ENCODE peak calls at places on chromosomes 7 and 10, in five cellular contexts. One of them, this sample, is unnamed.

GRCh38 chr7:128341733-128342132 is 2.0 kb downstream of the RBM28 start:
- DNase-seq in neural progenitor cell: no peak
- DNase-seq in CD8-positive, alpha-beta T cell: no peak
- DNase-seq in tibial nerve: no peak
- DNase-seq in uterus: no peak
- DNase-seq in this sample: no peak

GRCh38 chr10:103672345-103672744 is 178.8 kb downstream of the NEURL1 start:
- DNase-seq in tibial nerve: no peak
- DNase-seq in CD8-positive, alpha-beta T cell: no peak
- DNase-seq in neural progenitor cell: no peak
- DNase-seq in uterus: no peak
- DNase-seq in this sample: peak; percentile 61

GRCh38 chr7:133484135-133484534 is 231.3 kb downstream of the EXOC4 start:
- DNase-seq in tibial nerve: no peak
- DNase-seq in CD8-positive, alpha-beta T cell: peak; percentile 60
- DNase-seq in neural progenitor cell: no peak
- DNase-seq in uterus: no peak
- DNase-seq in this sample: no peak

GRCh38 chr7:155209920-155210319 is 87.8 kb upstream of the INSIG1 start:
- DNase-seq in neural progenitor cell: no peak
- DNase-seq in CD8-positive, alpha-beta T cell: no peak
- DNase-seq in tibial nerve: no peak
- DNase-seq in uterus: no peak
- DNase-seq in this sample: no peak

GRCh38 chr10:14415676-14416307 is 85.1 kb upstream of the FRMD4A start:
- DNase-seq in uterus: no peak
- DNase-seq in neural progenitor cell: no peak
- DNase-seq in tibial nerve: no peak
- DNase-seq in CD8-positive, alpha-beta T cell: peak; percentile 11
- DNase-seq in this sample: no peak

GRCh38 chr7:407706-408539 is 111.7 kb downstream of the PDGFA start:
- DNase-seq in CD8-positive, alpha-beta T cell: no peak
- DNase-seq in neural progenitor cell: no peak
- DNase-seq in tibial nerve: no peak
- DNase-seq in uterus: no peak
- DNase-seq in this sample: no peak

GRCh38 chr7:155463114-155463811 is 5.3 kb downstream of the EN2 start:
- DNase-seq in CD8-positive, alpha-beta T cell: no peak
- DNase-seq in uterus: no peak
- DNase-seq in tibial nerve: no peak
- DNase-seq in neural progenitor cell: peak; percentile 46
- DNase-seq in this sample: no peak

GRCh38 chr10:61791216-61791615 is 110.3 kb upstream of the ARID5B start:
- DNase-seq in uterus: no peak
- DNase-seq in CD8-positive, alpha-beta T cell: no peak
- DNase-seq in neural progenitor cell: no peak
- DNase-seq in tibial nerve: no peak
- DNase-seq in this sample: no peak

GRCh38 chr10:59901481-59901880 is 4.9 kb downstream of the CCDC6 start:
- DNase-seq in uterus: no peak
- DNase-seq in neural progenitor cell: no peak
- DNase-seq in tibial nerve: no peak
- DNase-seq in CD8-positive, alpha-beta T cell: no peak
- DNase-seq in this sample: no peak

GRCh38 chr7:112290065-112290464 is 83.6 kb downstream of the ZNF277 start:
- DNase-seq in CD8-positive, alpha-beta T cell: no peak
- DNase-seq in uterus: no peak
- DNase-seq in tibial nerve: no peak
- DNase-seq in neural progenitor cell: no peak
- DNase-seq in this sample: no peak

GRCh38 chr7:34354906-34355305 is 303.1 kb upstream of the NPSR1 start:
- DNase-seq in CD8-positive, alpha-beta T cell: no peak
- DNase-seq in neural progenitor cell: no peak
- DNase-seq in tibial nerve: no peak
- DNase-seq in uterus: no peak
- DNase-seq in this sample: no peak

GRCh38 chr10:100072514-100072913 is 9.2 kb downstream of the CPN1 start:
- DNase-seq in CD8-positive, alpha-beta T cell: no peak
- DNase-seq in uterus: no peak
- DNase-seq in neural progenitor cell: no peak
- DNase-seq in tibial nerve: no peak
- DNase-seq in this sample: no peak

GRCh38 chr10:4120454-4120853 is 335.4 kb upstream of the KLF6 start:
- DNase-seq in uterus: no peak
- DNase-seq in tibial nerve: no peak
- DNase-seq in CD8-positive, alpha-beta T cell: no peak
- DNase-seq in neural progenitor cell: no peak
- DNase-seq in this sample: no peak

GRCh38 chr7:26169271-26169670 is 17.3 kb downstream of the NFE2L3 start:
- DNase-seq in uterus: no peak
- DNase-seq in neural progenitor cell: no peak
- DNase-seq in CD8-positive, alpha-beta T cell: no peak
- DNase-seq in tibial nerve: no peak
- DNase-seq in this sample: no peak

GRCh38 chr10:65570143-65571010 is 1355.5 kb upstream of the LRRTM3 start:
- DNase-seq in tibial nerve: no peak
- DNase-seq in neural progenitor cell: peak; percentile 78
- DNase-seq in uterus: no peak
- DNase-seq in CD8-positive, alpha-beta T cell: no peak
- DNase-seq in this sample: no peak
- H3K27ac ChIP-seq in tibial nerve: no peak overlapping the region
- H3K27ac ChIP-seq in neural progenitor cell: peak overlapping the region; percentile 42
- H3K27ac ChIP-seq in uterus: no peak overlapping the region
- H3K27ac ChIP-seq in CD8-positive, alpha-beta T cell: no peak overlapping the region
- H3K27ac ChIP-seq in this sample: no peak overlapping the region

GRCh38 chr7:66758964-66759628 is 18.6 kb downstream of the RABGEF1 start:
- DNase-seq in uterus: no peak
- DNase-seq in tibial nerve: no peak
- DNase-seq in neural progenitor cell: no peak
- DNase-seq in CD8-positive, alpha-beta T cell: no peak
- DNase-seq in this sample: no peak
- H3K27ac ChIP-seq in uterus: no peak overlapping the region
- H3K27ac ChIP-seq in tibial nerve: no peak overlapping the region
- H3K27ac ChIP-seq in neural progenitor cell: no peak overlapping the region
- H3K27ac ChIP-seq in CD8-positive, alpha-beta T cell: no peak overlapping the region
- H3K27ac ChIP-seq in this sample: no peak overlapping the region

DNA sequence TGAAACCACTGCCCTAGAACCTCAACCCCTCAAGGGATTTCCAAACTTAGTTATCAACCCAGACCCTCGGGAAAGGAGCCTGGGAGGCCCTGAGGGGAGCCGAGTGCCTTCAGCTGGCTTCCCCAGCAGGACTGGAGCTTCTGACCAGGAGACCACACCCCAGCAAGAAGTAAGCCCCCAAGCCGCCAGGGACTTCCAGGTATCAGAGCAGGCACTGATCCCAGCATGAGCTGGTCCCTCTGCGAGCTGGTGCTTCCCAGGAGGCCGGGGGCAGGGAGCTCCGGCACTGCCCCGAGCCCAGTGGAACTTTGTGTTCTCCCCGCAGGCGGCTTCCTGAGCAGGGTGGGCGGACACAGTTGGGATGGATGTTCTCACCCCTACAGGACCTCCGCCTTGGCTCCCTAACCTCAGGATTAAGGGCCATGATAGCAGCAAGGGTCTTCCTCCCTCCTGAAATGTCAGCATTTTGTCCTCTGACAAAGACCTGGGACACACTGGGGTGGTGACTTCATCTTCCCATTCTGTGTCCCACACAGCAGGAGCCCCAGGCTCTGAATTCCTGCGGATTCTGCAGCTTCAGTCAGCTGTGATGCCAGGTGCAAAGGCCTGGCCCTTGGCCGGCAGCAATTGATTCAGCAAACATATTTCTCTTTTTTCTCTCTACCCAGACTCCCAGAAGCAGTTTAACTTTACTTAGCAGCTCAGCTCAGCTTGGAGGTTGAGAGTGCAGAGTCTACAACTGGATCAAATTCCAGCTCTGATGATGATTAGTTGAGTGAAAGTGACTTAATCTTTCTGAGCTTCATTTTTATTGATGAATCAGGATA is 11.6 kb downstream of the ATP6V0E2 start:
- DNase-seq in neural progenitor cell: peak; percentile 82
- DNase-seq in uterus: no peak
- DNase-seq in tibial nerve: no peak
- DNase-seq in CD8-positive, alpha-beta T cell: no peak
- DNase-seq in this sample: no peak
- H3K27ac ChIP-seq in neural progenitor cell: peak overlapping the region; percentile 67
- H3K27ac ChIP-seq in uterus: no peak overlapping the region
- H3K27ac ChIP-seq in tibial nerve: no peak overlapping the region
- H3K27ac ChIP-seq in CD8-positive, alpha-beta T cell: no peak overlapping the region
- H3K27ac ChIP-seq in this sample: no peak overlapping the region

GRCh38 chr10:71848325-71849277 is 2.5 kb downstream of the PSAP start:
- DNase-seq in CD8-positive, alpha-beta T cell: no peak
- DNase-seq in neural progenitor cell: no peak
- DNase-seq in tibial nerve: no peak
- DNase-seq in uterus: no peak
- DNase-seq in this sample: no peak
- H3K27ac ChIP-seq in CD8-positive, alpha-beta T cell: no peak overlapping the region
- H3K27ac ChIP-seq in neural progenitor cell: no peak overlapping the region
- H3K27ac ChIP-seq in tibial nerve: no peak overlapping the region
- H3K27ac ChIP-seq in uterus: peak overlapping the region; percentile 29
- H3K27ac ChIP-seq in this sample: peak overlapping the region; percentile 94

DNA sequence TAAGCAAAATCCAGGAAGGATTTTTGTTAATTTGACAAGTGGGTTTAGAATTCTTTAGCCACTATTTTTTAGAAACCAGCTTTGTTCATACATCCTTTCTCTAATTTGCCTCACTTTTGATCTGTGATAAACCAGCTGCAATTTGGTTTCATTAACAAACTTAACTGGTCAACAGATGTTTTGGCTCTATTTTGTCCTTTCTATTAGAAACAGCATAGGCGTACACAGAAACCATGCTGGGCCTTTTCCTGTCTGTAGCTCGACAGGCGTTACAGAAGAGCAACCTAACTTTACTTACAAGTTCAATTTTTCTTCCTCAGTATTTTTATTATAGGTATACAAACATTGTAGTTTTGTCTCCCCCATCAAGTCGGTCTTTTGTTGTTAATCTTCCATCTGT is 28.2 kb downstream of the KAT6B start:
- DNase-seq in uterus: no peak
- DNase-seq in neural progenitor cell: no peak
- DNase-seq in CD8-positive, alpha-beta T cell: no peak
- DNase-seq in tibial nerve: no peak
- DNase-seq in this sample: no peak
- H3K27ac ChIP-seq in uterus: no peak overlapping the region
- H3K27ac ChIP-seq in neural progenitor cell: no peak overlapping the region
- H3K27ac ChIP-seq in CD8-positive, alpha-beta T cell: no peak overlapping the region
- H3K27ac ChIP-seq in tibial nerve: no peak overlapping the region
- H3K27ac ChIP-seq in this sample: peak overlapping the region; percentile 22

DNA sequence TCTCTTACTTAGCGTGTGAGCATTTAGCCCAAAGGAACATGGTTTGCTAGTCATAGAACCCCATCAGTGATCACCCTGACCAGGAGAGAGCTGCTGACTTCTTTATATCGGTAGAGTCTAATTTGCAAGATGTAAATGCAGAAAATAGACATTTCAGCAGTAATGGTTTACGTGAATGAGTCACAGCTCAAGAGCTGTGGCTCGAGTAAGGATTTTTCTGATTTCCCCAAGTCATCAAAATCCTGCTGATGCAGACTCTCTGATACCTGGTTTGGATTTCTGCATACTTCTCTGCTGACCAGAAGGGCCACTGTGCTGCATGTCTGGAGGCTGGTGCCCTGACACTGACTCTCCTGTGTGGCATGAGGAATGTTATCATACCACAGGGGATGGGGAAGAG is 25.7 kb downstream of the NUB1 start:
- DNase-seq in uterus: no peak
- DNase-seq in CD8-positive, alpha-beta T cell: no peak
- DNase-seq in neural progenitor cell: no peak
- DNase-seq in tibial nerve: no peak
- DNase-seq in this sample: no peak
- H3K27ac ChIP-seq in uterus: peak overlapping the region; percentile 23
- H3K27ac ChIP-seq in CD8-positive, alpha-beta T cell: no peak overlapping the region
- H3K27ac ChIP-seq in neural progenitor cell: no peak overlapping the region
- H3K27ac ChIP-seq in tibial nerve: no peak overlapping the region
- H3K27ac ChIP-seq in this sample: no peak overlapping the region

GRCh38 chr7:36011588-36011965 is 141.5 kb upstream of the EEPD1 start:
- DNase-seq in neural progenitor cell: peak; percentile 5
- DNase-seq in CD8-positive, alpha-beta T cell: no peak
- DNase-seq in uterus: no peak
- DNase-seq in tibial nerve: no peak
- DNase-seq in this sample: no peak

GRCh38 chr7:36015733-36016132 is 137.3 kb upstream of the EEPD1 start:
- DNase-seq in tibial nerve: no peak
- DNase-seq in uterus: no peak
- DNase-seq in neural progenitor cell: no peak
- DNase-seq in CD8-positive, alpha-beta T cell: no peak
- DNase-seq in this sample: no peak

GRCh38 chr7:36006656-36007229 is 146.3 kb upstream of the EEPD1 start:
- DNase-seq in uterus: no peak
- DNase-seq in neural progenitor cell: peak; percentile 21
- DNase-seq in CD8-positive, alpha-beta T cell: no peak
- DNase-seq in tibial nerve: no peak
- DNase-seq in this sample: no peak

GRCh38 chr7:36014961-36015360 is 138.1 kb upstream of the EEPD1 start:
- DNase-seq in CD8-positive, alpha-beta T cell: no peak
- DNase-seq in neural progenitor cell: no peak
- DNase-seq in uterus: no peak
- DNase-seq in tibial nerve: no peak
- DNase-seq in this sample: no peak

GRCh38 chr7:36010656-36011587 is 142.1 kb upstream of the EEPD1 start:
- DNase-seq in neural progenitor cell: no peak
- DNase-seq in uterus: no peak
- DNase-seq in CD8-positive, alpha-beta T cell: no peak
- DNase-seq in tibial nerve: no peak
- DNase-seq in this sample: no peak
- H3K27ac ChIP-seq in neural progenitor cell: no peak overlapping the region
- H3K27ac ChIP-seq in uterus: no peak overlapping the region
- H3K27ac ChIP-seq in CD8-positive, alpha-beta T cell: no peak overlapping the region
- H3K27ac ChIP-seq in tibial nerve: no peak overlapping the region
- H3K27ac ChIP-seq in this sample: no peak overlapping the region

DNA sequence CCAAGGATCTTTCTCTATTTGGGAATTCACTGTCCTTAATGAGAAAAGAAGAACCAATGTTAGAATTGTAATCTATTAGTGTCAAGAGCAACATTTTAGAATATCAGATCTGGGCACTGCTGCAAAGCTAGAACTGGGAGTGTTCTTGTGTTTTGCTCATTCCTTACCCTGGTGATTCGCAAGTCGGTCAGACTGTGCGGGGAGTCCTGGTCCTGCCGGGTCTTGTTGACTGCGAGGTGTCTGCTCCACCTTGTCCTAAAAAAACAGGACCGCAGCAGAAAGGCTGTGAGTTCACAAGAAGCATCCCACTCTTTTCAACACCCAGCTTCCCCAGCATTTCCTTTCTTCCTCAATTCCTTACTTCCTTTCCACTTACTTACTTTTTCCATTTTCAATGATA is 79.0 kb downstream of the GRB10 start:
- DNase-seq in CD8-positive, alpha-beta T cell: no peak
- DNase-seq in neural progenitor cell: no peak
- DNase-seq in tibial nerve: no peak
- DNase-seq in uterus: no peak
- DNase-seq in this sample: no peak
- H3K27ac ChIP-seq in CD8-positive, alpha-beta T cell: no peak overlapping the region
- H3K27ac ChIP-seq in neural progenitor cell: no peak overlapping the region
- H3K27ac ChIP-seq in tibial nerve: no peak overlapping the region
- H3K27ac ChIP-seq in uterus: no peak overlapping the region
- H3K27ac ChIP-seq in this sample: no peak overlapping the region

DNA sequence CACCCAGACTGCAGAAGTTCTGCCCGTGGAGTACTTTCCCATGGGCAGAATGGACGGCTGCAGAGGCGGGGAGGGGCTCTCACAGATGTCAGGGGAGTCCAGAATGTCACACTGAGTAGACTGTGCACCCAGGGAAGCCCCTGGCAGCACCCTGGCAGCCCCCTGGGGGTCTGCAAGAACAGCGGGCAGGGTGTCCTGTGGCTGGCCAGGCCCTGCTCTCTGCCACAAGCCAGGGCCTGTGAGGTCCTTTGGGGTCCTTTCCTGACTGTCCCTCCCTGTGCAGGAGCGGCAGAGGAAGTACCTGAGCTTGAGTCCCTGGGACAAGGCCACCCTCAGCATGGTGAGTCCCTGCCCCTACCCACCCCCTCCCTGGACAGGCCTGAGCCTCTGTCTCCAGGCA is 6.1 kb upstream of the SH2B2 start:
- DNase-seq in tibial nerve: no peak
- DNase-seq in CD8-positive, alpha-beta T cell: no peak
- DNase-seq in neural progenitor cell: no peak
- DNase-seq in uterus: no peak
- DNase-seq in this sample: no peak
- H3K27ac ChIP-seq in tibial nerve: no peak overlapping the region
- H3K27ac ChIP-seq in CD8-positive, alpha-beta T cell: no peak overlapping the region
- H3K27ac ChIP-seq in neural progenitor cell: no peak overlapping the region
- H3K27ac ChIP-seq in uterus: no peak overlapping the region
- H3K27ac ChIP-seq in this sample: no peak overlapping the region

This sample was measured in gastrocnemius medialis.